ENCODE peak calls at places on chromosomes 2 and 18, in ten cellular contexts. E, U, X, O, W, G, N, F, I and K are unnamed samples.
A peak's percentile ranks its signal among the peaks of the same experiment; 100 is the strongest.

GRCh38 chr18:56903686-56904085 is 243.2 kb upstream of the BOD1L2 start:
- DNase-seq in N (no peak), W (no peak), O (no peak), G (no peak), U (no peak), X (no peak), F (no peak), E (no peak), I (no peak), K (no peak)

GRCh38 chr18:79917351-79918088 is 33.9 kb downstream of the SLC66A2 start:
- DNase-seq in F (no peak), X (peak; percentile 50), E (peak; percentile 31), I (no peak), U (peak; percentile 2), W (no peak), O (no peak), G (peak; percentile 68), N (peak; percentile 19), K (no peak)

GRCh38 chr2:126837926-126838717 is 60.6 kb upstream of the TEX51 start:
- DNase-seq in W (no peak), G (peak; percentile 33), N (no peak), X (no peak), U (no peak), E (no peak), F (no peak), O (no peak), I (peak; percentile 45), K (peak; percentile 80)

GRCh38 chr2:231930601-231931281 is 4.5 kb upstream of the NPPC start:
- DNase-seq in G (peak; percentile 42), W (no peak), I (peak; percentile 47), E (no peak), X (peak; percentile 29), N (no peak), U (no peak), F (peak; percentile 78), O (no peak), K (peak; percentile 82)

GRCh38 chr2:30037016-30037415 is 109.8 kb upstream of the YPEL5 start:
- DNase-seq in N (no peak), O (no peak), G (no peak), X (no peak), E (no peak), W (no peak), I (no peak), U (no peak), F (no peak), K (no peak)

GRCh38 chr18:12296087-12296403 is 12.0 kb upstream of the TUBB6 start:
- DNase-seq in U (no peak), G (no peak), F (no peak), X (peak; percentile 43), O (no peak), N (no peak), E (no peak), W (no peak), I (no peak), K (peak; percentile 75)

GRCh38 chr2:195407782-195408181 is 249.2 kb upstream of the SLC39A10 start:
- DNase-seq in E (no peak), O (no peak), I (no peak), F (no peak), X (no peak), W (no peak), U (no peak), G (no peak), N (no peak), K (no peak)

GRCh38 chr18:46167971-46168370 is 63.8 kb downstream of the HAUS1 start:
- DNase-seq in F (no peak), W (no peak), I (no peak), X (no peak), N (no peak), G (peak; percentile 91), O (no peak), E (peak; percentile 70), U (no peak), K (no peak)

GRCh38 chr2:108459441-108459840 is 10.4 kb downstream of the GCC2 start:
- DNase-seq in U (no peak), I (no peak), F (no peak), E (no peak), W (no peak), N (no peak), G (no peak), X (no peak), O (no peak), K (no peak)

DNA sequence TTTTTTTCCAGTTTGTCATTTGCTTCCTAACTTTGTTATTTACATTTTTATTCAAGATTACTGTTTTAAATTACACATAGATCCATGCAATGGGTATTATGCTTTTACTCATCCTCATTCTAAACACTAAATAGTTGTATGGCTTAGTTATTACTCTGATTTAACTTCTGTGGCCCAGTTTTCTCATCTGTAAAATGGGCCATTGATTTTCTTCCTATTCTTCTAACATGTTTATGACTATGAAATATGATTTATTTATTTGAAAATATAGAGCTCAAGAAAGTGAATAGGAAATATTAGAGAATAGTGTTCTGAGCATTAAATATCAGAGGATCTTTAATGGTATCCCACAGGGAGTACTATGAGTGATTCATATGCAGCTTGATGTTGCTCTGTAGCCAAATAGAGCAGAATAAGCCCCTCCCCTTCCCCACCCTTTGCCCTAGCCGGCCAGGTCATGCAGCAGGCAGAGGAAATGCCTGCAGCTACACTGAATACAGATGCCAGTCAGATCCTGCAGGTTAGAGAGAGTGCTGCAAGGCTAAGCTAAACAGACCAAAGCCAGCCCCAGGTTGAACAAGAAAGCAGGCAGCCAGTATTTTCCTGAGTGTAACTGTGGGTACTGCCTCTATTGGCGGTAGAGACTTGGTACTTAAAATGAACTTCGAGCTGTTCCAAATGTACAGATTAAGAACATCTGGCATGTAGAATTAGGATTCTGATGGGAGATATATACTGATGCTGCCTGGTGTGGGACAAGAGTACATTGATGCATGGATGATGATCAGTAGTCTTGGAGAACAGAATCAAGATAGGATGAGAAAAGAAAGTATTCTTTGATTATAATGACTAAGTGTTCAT is 11.7 kb upstream of the ACYP2 start:
- DNase-seq in U (peak; percentile 44), O (no peak), N (peak; percentile 80), F (peak; percentile 32), I (peak; percentile 73), W (peak; percentile 63), G (peak; percentile 87), E (no peak), X (peak; percentile 70), K (no peak)
- H3K4me1 ChIP-seq in U (no peaks in the 10 kb centered on the region), O (peaks cover 1% of the 10 kb centered on the region), N (no peaks in the 10 kb centered on the region), F (peaks cover 10% of the 10 kb centered on the region), I (peaks cover 3% of the 10 kb centered on the region), W (peaks cover 29% of the 10 kb centered on the region), G (peaks cover 20% of the 10 kb centered on the region), E (peaks cover 14% of the 10 kb centered on the region), X (peaks cover 16% of the 10 kb centered on the region), K (peaks cover 8% of the 10 kb centered on the region)

GRCh38 chr2:119257198-119257597 is 33.6 kb downstream of the STEAP3 start:
- DNase-seq in I (no peak), E (no peak), O (no peak), G (no peak), N (peak; percentile 20), X (no peak), U (no peak), W (no peak), F (no peak), K (peak; percentile 25)

GRCh38 chr2:119260636-119261497 is 37.2 kb downstream of the STEAP3 start:
- DNase-seq in O (no peak), I (no peak), W (no peak), F (no peak), U (no peak), G (no peak), X (no peak), N (no peak), E (no peak), K (no peak)

GRCh38 chr2:119261498-119262225 is 38.0 kb downstream of the STEAP3 start:
- DNase-seq in O (no peak), E (no peak), X (no peak), W (no peak), F (no peak), I (no peak), G (no peak), U (no peak), N (no peak), K (peak; percentile 82)

GRCh38 chr2:119256574-119256921 is 32.9 kb downstream of the STEAP3 start:
- DNase-seq in U (no peak), N (no peak), F (no peak), I (no peak), G (no peak), W (no peak), E (no peak), X (no peak), O (no peak), K (no peak)

DNA sequence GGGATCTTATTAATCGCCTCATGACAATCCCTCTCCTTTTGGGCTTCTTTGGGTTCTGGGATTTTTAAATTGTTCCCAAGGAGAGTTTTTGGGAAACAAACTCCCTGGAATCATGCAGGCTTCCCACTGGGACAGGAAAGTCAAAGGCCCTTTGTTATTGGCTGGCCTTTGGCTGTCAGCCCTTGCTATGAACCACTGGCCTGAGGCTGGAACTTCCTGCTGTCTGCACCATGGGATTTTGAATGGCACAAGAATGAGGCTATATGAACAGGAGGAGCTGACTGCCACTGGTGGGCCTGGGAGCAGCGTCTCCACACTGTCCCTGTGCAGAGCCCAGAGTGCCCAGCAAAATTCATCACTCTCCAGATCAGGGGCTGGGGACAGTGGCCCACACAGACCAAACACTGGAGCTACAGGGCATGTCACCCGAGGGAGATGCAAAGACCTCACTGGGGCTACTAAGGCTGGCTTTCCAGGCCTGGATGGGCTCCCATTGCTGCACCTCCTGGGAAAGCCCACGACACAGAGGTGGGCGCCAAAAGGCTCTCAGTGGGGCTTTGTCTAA is 35.7 kb downstream of the STEAP3 start:
- DNase-seq in F (no peak), W (no peak), E (no peak), X (no peak), O (peak; percentile 30), U (no peak), N (peak; percentile 42), G (no peak), I (no peak), K (no peak)
- H3K4me1 ChIP-seq in F (peaks cover 10% of the 10 kb centered on the region), W (no peaks in the 10 kb centered on the region), E (no peaks in the 10 kb centered on the region), X (no peaks in the 10 kb centered on the region), O (peaks cover 7% of the 10 kb centered on the region), U (no peaks in the 10 kb centered on the region), N (no peaks in the 10 kb centered on the region), G (no peaks in the 10 kb centered on the region), I (no peaks in the 10 kb centered on the region), K (peaks cover 6% of the 10 kb centered on the region)

GRCh38 chr2:129636692-129637091 is 342.8 kb upstream of the RAB6C start:
- DNase-seq in I (no peak), X (no peak), F (no peak), O (no peak), W (no peak), U (no peak), E (no peak), G (no peak), N (no peak), K (peak; percentile 82)
- H3K4me1 ChIP-seq in I (no peaks in the 10 kb centered on the region), X (no peaks in the 10 kb centered on the region), F (no peaks in the 10 kb centered on the region), O (no peaks in the 10 kb centered on the region), W (no peaks in the 10 kb centered on the region), U (no peaks in the 10 kb centered on the region), E (no peaks in the 10 kb centered on the region), G (no peaks in the 10 kb centered on the region), N (no peaks in the 10 kb centered on the region), K (no peaks in the 10 kb centered on the region)

DNA sequence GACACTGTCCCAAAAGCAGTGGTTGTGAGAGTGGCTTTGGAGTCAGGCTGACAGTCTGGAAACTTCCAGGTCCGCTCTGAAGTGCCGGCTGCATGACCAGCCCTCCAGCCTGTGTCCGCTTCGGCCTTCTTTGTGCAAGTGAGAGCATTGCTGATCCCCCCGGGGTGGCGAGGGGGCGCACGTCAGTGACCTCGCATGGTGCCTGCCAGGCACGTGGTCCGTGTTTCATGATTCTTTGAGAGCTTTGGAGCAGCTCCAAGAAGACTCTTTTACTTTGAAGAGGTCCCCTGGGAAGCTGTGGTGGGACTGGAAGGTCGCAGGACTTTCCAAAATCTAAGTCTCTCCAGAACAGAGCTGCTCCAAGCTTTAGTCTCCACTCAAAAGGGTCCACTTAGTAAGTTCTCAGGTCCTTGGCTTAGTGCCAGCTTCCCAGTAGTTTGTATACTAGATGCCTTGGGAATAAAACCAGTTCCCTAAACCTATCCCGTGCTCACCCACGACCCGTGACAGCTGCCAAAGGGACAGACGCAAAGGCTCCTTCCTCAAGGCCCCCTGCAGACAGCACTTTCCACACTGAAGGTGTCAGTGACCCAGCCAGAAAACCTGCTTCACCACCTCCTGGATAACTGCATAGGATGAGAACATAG is 68.8 kb downstream of the ADI1 start:
- DNase-seq in F (no peak), U (peak; percentile 24), G (no peak), O (no peak), W (peak; percentile 92), X (no peak), N (no peak), E (no peak), I (no peak), K (no peak)
- H3K4me1 ChIP-seq in F (peaks cover 58% of the 10 kb centered on the region), U (no peaks in the 10 kb centered on the region), G (no peaks in the 10 kb centered on the region), O (peaks cover 10% of the 10 kb centered on the region), W (peaks cover 72% of the 10 kb centered on the region), X (no peaks in the 10 kb centered on the region), N (no peaks in the 10 kb centered on the region), E (no peaks in the 10 kb centered on the region), I (no peaks in the 10 kb centered on the region), K (peaks cover 4% of the 10 kb centered on the region)